ENCODE peak calls at places on chromosomes 1 and 21, in six cellular contexts. G is stimulated activated CD4-positive, alpha-beta T cell treated with anti-CD3 and anti-CD28 coated beads, Interleukin-1b, Interleukin-23, amount 100 ng/mL, for 1 hour; S is activated CD8-positive, alpha-beta memory T cell treated with anti-CD3 and anti-CD28 coated beads for 1 hour; U is left ventricle myocardium inferior; B is T-helper 9 cell; W is RCC 7860. V is an unnamed sample.

GRCh38 chr1:55604194-55604593 is 389.0 kb upstream of the USP24 start:
- DNase-seq in G (no peak), W (no peak), B (no peak), U (no peak), S (no peak), V (no peak)

GRCh38 chr21:27134513-27134912 is 167.6 kb upstream of the ADAMTS5 start:
- DNase-seq in S (no peak), B (no peak), W (no peak), G (no peak), U (no peak), V (no peak)

GRCh38 chr1:86861424-86861823 is 52.5 kb downstream of the SELENOF start:
- DNase-seq in S (no peak), B (no peak), U (no peak), W (no peak), G (no peak), V (no peak)

GRCh38 chr1:238789916-238790667 is 596.3 kb upstream of the CHRM3 start:
- DNase-seq in U (no peak), G (no peak), S (no peak), W (no peak), B (no peak), V (no peak)

GRCh38 chr21:33286076-33286475 is 19.9 kb downstream of the IL10RB start:
- DNase-seq in S (no peak), G (no peak), W (no peak), U (no peak), B (no peak), V (no peak)

GRCh38 chr21:45539796-45540600 is 2.2 kb downstream of the SLC19A1 start:
- DNase-seq in S (no peak), B (no peak), G (no peak), U (peak), W (no peak), V (no peak)

GRCh38 chr1:22117238-22117637 is 25.7 kb downstream of the WNT4 start:
- DNase-seq in B (no peak), G (no peak), U (no peak), S (no peak), W (no peak), V (no peak)

GRCh38 chr1:116765962-116766361 is 11.7 kb downstream of the CD2 start:
- DNase-seq in W (no peak), S (no peak), G (no peak), B (no peak), U (no peak), V (no peak)

GRCh38 chr1:156705321-156705917 is at the start of gene CRABP2:
- DNase-seq in S (no peak), B (peak), G (no peak), W (no peak), U (no peak), V (no peak)